ENCODE peak calls at places on chromosomes 4 and X, in six cellular contexts. G, K, Z, T, E and N are unnamed samples.
A peak's percentile ranks its signal among the peaks of the same experiment; 100 is the strongest.

GRCh38 chr4:106371166-106371565 is 2.6 kb upstream of the GIMD1 start:
- DNase-seq in G (no peak), T (no peak), K (peak; percentile 3), Z (no peak), E (no peak), N (no peak)

GRCh38 chrX:141220342-141221008 is 21.8 kb downstream of the SPANXC start:
- DNase-seq in K (peak; percentile 49), E (no peak), G (no peak), T (no peak), Z (no peak), N (no peak)

GRCh38 chr4:173761236-173761635 is 231.2 kb upstream of the HAND2 start:
- DNase-seq in E (no peak), G (no peak), K (no peak), Z (no peak), T (no peak), N (no peak)

GRCh38 chrX:98931194-98931593 is 1478.9 kb downstream of the PCDH19 start:
- DNase-seq in E (no peak), G (no peak), T (no peak), K (no peak), Z (no peak), N (no peak)

GRCh38 chrX:17028381-17028780 is 81.9 kb downstream of the REPS2 start:
- DNase-seq in G (no peak), K (no peak), E (no peak), T (no peak), Z (no peak), N (no peak)

GRCh38 chr4:24551492-24552330 is 32.6 kb downstream of the DHX15 start:
- DNase-seq in G (no peak), T (no peak), K (no peak), E (no peak), Z (no peak), N (no peak)

GRCh38 chr4:69092980-69093568 is 3.2 kb upstream of the UGT2B7 start:
- DNase-seq in E (no peak), Z (no peak), T (no peak), G (no peak), K (no peak), N (no peak)

GRCh38 chrX:39470588-39471155 is 627.1 kb downstream of the BCOR start:
- DNase-seq in K (peak; percentile 48), G (no peak), Z (no peak), E (no peak), T (no peak), N (no peak)

GRCh38 chr4:39732728-39733127 is 34.8 kb downstream of the UBE2K start:
- DNase-seq in T (no peak), K (peak; percentile 62), G (no peak), E (no peak), Z (no peak), N (no peak)

GRCh38 chr4:85720736-85721135 is 245.8 kb downstream of the ARHGAP24 start:
- DNase-seq in G (no peak), K (peak; percentile 25), T (no peak), Z (no peak), E (no peak), N (no peak)

GRCh38 chr4:54971474-54971950 is 153.9 kb downstream of the KDR start:
- DNase-seq in T (no peak), E (no peak), G (peak; percentile 59), K (peak; percentile 64), Z (no peak), N (no peak)

GRCh38 chrX:30521440-30522182 is 56.0 kb downstream of the TASL start:
- DNase-seq in T (no peak), Z (no peak), K (peak; percentile 30), G (no peak), E (no peak), N (no peak)

GRCh38 chrX:102720237-102721168 is at the start of gene GPRASP3:
- DNase-seq in K (peak; percentile 78), Z (peak; percentile 83), T (peak; percentile 80), G (peak; percentile 81), E (peak; percentile 68), N (peak; percentile 78)

GRCh38 chr4:6549890-6550620 is 24.9 kb upstream of the MAN2B2 start:
- DNase-seq in T (no peak), G (no peak), E (no peak), K (no peak), Z (no peak), N (no peak)

GRCh38 chr4:31193516-31193915 is 473.3 kb downstream of the PCDH7 start:
- DNase-seq in T (no peak), E (no peak), G (no peak), K (no peak), Z (no peak), N (no peak)

GRCh38 chrX:69196666-69197065 is 31.4 kb upstream of the PJA1 start:
- DNase-seq in G (no peak), K (no peak), E (no peak), T (no peak), Z (no peak), N (no peak)

GRCh38 chr4:41177016-41177415 is 37.3 kb downstream of the APBB2 start:
- DNase-seq in Z (no peak), E (no peak), T (no peak), G (no peak), K (peak; percentile 60), N (no peak)

GRCh38 chr4:186934841-186935443 is 211.3 kb upstream of the FAT1 start:
- DNase-seq in Z (no peak), E (no peak), T (no peak), K (no peak), G (no peak), N (no peak)

GRCh38 chr4:39716356-39716755 is 18.4 kb downstream of the UBE2K start:
- DNase-seq in T (no peak), G (no peak), K (no peak), E (no peak), Z (no peak), N (no peak)

GRCh38 chrX:44228621-44229020 is 114.9 kb downstream of the EFHC2 start:
- DNase-seq in K (no peak), Z (no peak), T (no peak), G (no peak), E (no peak), N (no peak)

GRCh38 chrX:34483980-34484379 is 173.1 kb downstream of the TMEM47 start:
- DNase-seq in E (no peak), G (no peak), Z (no peak), K (no peak), T (no peak), N (no peak)

GRCh38 chrX:133302775-133303445 is 84.8 kb upstream of the TFDP3 start:
- DNase-seq in E (no peak), G (no peak), K (no peak), T (no peak), Z (no peak), N (no peak)

GRCh38 chr4:15654556-15655222 is 468 bp downstream of the FBXL5 start:
- DNase-seq in G (peak; percentile 36), Z (peak; percentile 47), K (peak; percentile 62), T (peak; percentile 42), E (peak; percentile 55), N (peak; percentile 49)

GRCh38 chr4:1247811-1248261 is 1.1 kb downstream of the CTBP1 start:
- DNase-seq in G (peak; percentile 55), Z (no peak), K (no peak), E (no peak), T (no peak), N (no peak)

GRCh38 chr4:119132306-119132705 is 3.3 kb upstream of the MYOZ2 start:
- DNase-seq in G (no peak), T (no peak), E (no peak), K (peak; percentile 37), Z (no peak), N (no peak)

GRCh38 chr4:73520821-73521220 is 39.3 kb downstream of the AFM start:
- DNase-seq in T (no peak), G (no peak), E (no peak), Z (no peak), K (peak; percentile 40), N (no peak)

GRCh38 chr4:104616401-104616820 is 121.7 kb upstream of the CXXC4 start:
- DNase-seq in T (no peak), G (no peak), Z (no peak), K (no peak), E (no peak), N (no peak)

GRCh38 chr4:4200624-4201023 is 26.1 kb downstream of the OTOP1 start:
- DNase-seq in Z (no peak), G (no peak), E (no peak), K (no peak), T (no peak), N (no peak)

GRCh38 chr4:95204873-95205272 is 343.9 kb downstream of the UNC5C start:
- DNase-seq in G (peak; percentile 19), Z (no peak), K (no peak), T (no peak), E (no peak), N (peak; percentile 16)

GRCh38 chrX:149638860-149639259 is 7.3 kb upstream of the TMEM185A start:
- DNase-seq in K (peak; percentile 32), G (no peak), Z (no peak), T (no peak), E (no peak), N (no peak)

GRCh38 chr4:107825072-107825789 is 499 bp downstream of the SGMS2 start:
- DNase-seq in G (peak; percentile 60), E (no peak), Z (peak; percentile 7), K (peak; percentile 72), T (no peak), N (peak; percentile 44)

GRCh38 chr4:108049406-108049805 is 59.7 kb downstream of the HADH start:
- DNase-seq in E (no peak), T (peak; percentile 43), Z (no peak), G (no peak), K (no peak), N (no peak)

GRCh38 chrX:14672611-14673172 is 143.4 kb downstream of the GLRA2 start:
- DNase-seq in G (no peak), K (no peak), E (no peak), Z (no peak), T (no peak), N (no peak)

GRCh38 chr4:168683595-168683994 is 186.7 kb downstream of the PALLD start:
- DNase-seq in G (no peak), K (no peak), T (no peak), E (no peak), Z (no peak), N (no peak)

GRCh38 chr4:108683479-108683878 is 33.1 kb downstream of the OSTC start:
- DNase-seq in G (peak; percentile 25), E (no peak), Z (no peak), T (no peak), K (peak; percentile 14), N (no peak)

GRCh38 chrX:3501833-3502535 is 155.5 kb upstream of the MXRA5 start:
- DNase-seq in T (no peak), E (no peak), G (no peak), K (no peak), Z (no peak), N (no peak)

GRCh38 chr4:110798682-110799081 is 175.8 kb upstream of the PITX2 start:
- DNase-seq in Z (no peak), K (no peak), G (no peak), E (no peak), T (no peak), N (no peak)

GRCh38 chr4:155952546-155952945 is 1.1 kb downstream of the CTSO start:
- DNase-seq in T (no peak), G (no peak), E (no peak), K (peak; percentile 41), Z (no peak), N (no peak)